ENCODE peak calls at places on chromosomes 13 and 19, in five cellular contexts. H is CD4-positive, CD25-positive, alpha-beta regulatory T cell; C is stomach; J is small intestine; Z is HepG2. W is an unnamed sample. For H3K4me1, the result is how much of the 10 kb centered on the place peaks cover.

GRCh38 chr13:44474122-44474910 is 100.7 kb downstream of the SERP2 start:
- DNase-seq in H (no peak), C (no peak), J (no peak), Z (peak), W (no peak)

GRCh38 chr19:57651654-57651996 is 17.1 kb upstream of the ZSCAN4 start:
- DNase-seq in H (no peak), C (no peak), J (no peak), Z (no peak), W (no peak)

GRCh38 chr19:51320258-51320657 is 8.8 kb downstream of the IGLON5 start:
- DNase-seq in H (no peak), C (no peak), J (no peak), Z (no peak), W (no peak)

GRCh38 chr19:49343127-49343526 is 7.9 kb downstream of the CD37 start:
- DNase-seq in H (no peak), C (no peak), J (no peak), Z (no peak), W (no peak)

GRCh38 chr19:48487944-48488343 is 18.8 kb downstream of the CYTH2 start:
- DNase-seq in H (no peak), C (peak), J (peak), Z (peak), W (peak)

GRCh38 chr13:107644136-107644535 is 571.2 kb downstream of the LIG4 start:
- DNase-seq in H (no peak), C (no peak), J (no peak), Z (no peak), W (no peak)

GRCh38 chr13:37944476-37945442 is 75.2 kb upstream of the TRPC4 start:
- DNase-seq in H (no peak), C (no peak), J (no peak), Z (no peak), W (no peak)

GRCh38 chr19:56097306-56097705 is 23.8 kb downstream of the ZNF787 start:
- DNase-seq in H (no peak), C (no peak), J (no peak), Z (no peak), W (no peak)

GRCh38 chr13:81197483-81197882 is 856.6 kb upstream of the SPRY2 start:
- DNase-seq in H (no peak), C (no peak), J (no peak), Z (no peak), W (no peak)

GRCh38 chr13:112260108-112261055 is 115.8 kb upstream of the SPACA7 start:
- DNase-seq in H (no peak), C (no peak), J (no peak), Z (no peak), W (no peak)

GRCh38 chr19:18292810-18293641 is 11.6 kb upstream of the JUND start:
- DNase-seq in H (peak), C (peak), J (peak), Z (peak), W (no peak)

GRCh38 chr19:4594199-4594598 is 34.7 kb upstream of the SEMA6B start:
- DNase-seq in H (no peak), C (no peak), J (no peak), Z (no peak), W (no peak)

GRCh38 chr13:23473236-23473635 is 39.7 kb upstream of the SACS start:
- DNase-seq in H (no peak), C (no peak), J (no peak), Z (no peak), W (no peak)

GRCh38 chr19:18326772-18327171 is 3.9 kb upstream of the LSM4 start:
- DNase-seq in H (no peak), C (no peak), J (no peak), Z (no peak), W (no peak)

GRCh38 chr13:30421093-30422055 is 919 bp upstream of the UBE2L5 start:
- DNase-seq in H (peak), C (peak), J (peak), Z (no peak), W (peak)

GRCh38 chr19:14375055-14375581 is 6.1 kb upstream of the ADGRE5 start:
- DNase-seq in H (peak), C (peak), J (peak), Z (no peak), W (no peak)

GRCh38 chr19:33299061-33299665 is 3.2 kb downstream of the CEBPA start:
- DNase-seq in H (no peak), C (no peak), J (no peak), Z (no peak), W (no peak)

GRCh38 chr13:31807090-31807541 is 67.8 kb downstream of the RXFP2 start:
- DNase-seq in H (peak), C (no peak), J (no peak), Z (no peak), W (no peak)

GRCh38 chr19:29741776-29742175 is 26.7 kb upstream of the C19orf12 start:
- DNase-seq in H (no peak), C (no peak), J (no peak), Z (no peak), W (no peak)

GRCh38 chr13:102317593-102317992 is 84.3 kb downstream of the FGF14 start:
- DNase-seq in H (no peak), C (peak), J (no peak), Z (no peak), W (no peak)

GRCh38 chr19:2478324-2478755 is 2.4 kb downstream of the GADD45B start:
- DNase-seq in H (peak), C (peak), J (peak), Z (no peak), W (no peak)

GRCh38 chr13:30689752-30690151 is 45.6 kb upstream of the ALOX5AP start:
- DNase-seq in H (no peak), C (no peak), J (no peak), Z (no peak), W (no peak)

GRCh38 chr19:55053735-55054134 is 9.2 kb downstream of the RDH13 start:
- DNase-seq in H (no peak), C (no peak), J (no peak), Z (no peak), W (no peak)

GRCh38 chr13:106274551-106275208 is 260.8 kb downstream of the EFNB2 start:
- DNase-seq in H (no peak), C (no peak), J (no peak), Z (no peak), W (peak)

GRCh38 chr13:91491980-91492379 is 93.6 kb downstream of the GPC5 start:
- DNase-seq in H (no peak), C (no peak), J (no peak), Z (no peak), W (no peak)

GRCh38 chr19:15128162-15128770 is 21.1 kb downstream of the SYDE1 start:
- DNase-seq in H (no peak), C (no peak), J (no peak), Z (no peak), W (no peak)

GRCh38 chr13:100565291-100565690 is 23.3 kb downstream of the GGACT start:
- DNase-seq in H (no peak), C (no peak), J (no peak), Z (peak), W (no peak)
- H3K4me1 ChIP-seq in H (under half), C (under half), J (under half), Z (half or more), W (under half)

DNA sequence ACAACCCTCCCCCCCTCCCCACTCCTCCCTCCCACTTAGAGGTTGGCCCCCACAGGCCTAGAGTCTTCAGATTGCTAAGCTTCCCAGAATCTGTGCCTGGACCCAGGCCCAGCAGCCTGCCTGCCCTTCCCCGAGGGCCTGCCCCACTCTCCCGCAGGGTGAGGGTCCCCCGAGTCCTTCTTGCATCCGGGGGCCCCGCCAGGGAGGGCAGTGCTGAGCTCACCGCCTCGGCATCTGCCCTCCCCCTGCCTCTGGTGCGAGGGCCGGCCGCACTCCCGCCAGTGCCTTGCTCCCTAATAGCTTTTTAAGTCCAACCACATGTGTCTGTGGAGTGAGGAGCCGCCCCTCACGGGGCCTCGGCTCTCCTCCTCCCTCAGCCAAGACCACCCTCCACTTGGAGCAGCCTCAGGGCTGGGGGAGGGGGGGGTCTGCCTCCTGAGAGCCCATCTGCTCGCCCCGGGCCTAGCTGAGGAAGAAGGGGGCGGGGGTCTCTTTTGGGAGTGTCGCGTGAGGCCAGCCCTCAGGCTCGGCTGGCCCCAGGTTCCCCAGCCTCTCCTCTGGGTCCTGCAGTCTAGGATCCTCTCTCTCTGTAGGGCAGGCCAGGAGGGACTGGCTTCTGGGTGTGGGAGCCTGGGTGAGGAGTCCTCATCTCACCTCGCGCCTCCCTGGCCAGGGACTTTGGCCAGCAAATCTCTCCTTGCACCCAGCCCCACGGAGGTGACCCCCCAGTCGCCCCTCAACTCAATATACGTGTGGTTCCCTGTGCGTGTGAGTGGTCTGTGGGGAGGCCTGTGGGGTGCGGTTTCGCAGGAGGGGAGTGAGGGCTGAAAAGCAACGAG is 47.2 kb downstream of the LYL1 start:
- DNase-seq in H (no peak), C (peak), J (no peak), Z (no peak), W (no peak)
- H3K4me1 ChIP-seq in H (under half), C (half or more), J (under half), Z (half or more), W (under half)

GRCh38 chr19:45515807-45516401 is 8.6 kb downstream of the VASP start:
- DNase-seq in H (no peak), C (no peak), J (peak), Z (no peak), W (no peak)

GRCh38 chr19:45515081-45515624 is 7.9 kb downstream of the VASP start:
- DNase-seq in H (peak), C (no peak), J (peak), Z (peak), W (no peak)

GRCh38 chr19:45514376-45515051 is 7.2 kb downstream of the VASP start:
- DNase-seq in H (no peak), C (peak), J (peak), Z (peak), W (no peak)

GRCh38 chr19:45511074-45511473 is 3.8 kb downstream of the VASP start:
- DNase-seq in H (no peak), C (no peak), J (no peak), Z (no peak), W (no peak)

DNA sequence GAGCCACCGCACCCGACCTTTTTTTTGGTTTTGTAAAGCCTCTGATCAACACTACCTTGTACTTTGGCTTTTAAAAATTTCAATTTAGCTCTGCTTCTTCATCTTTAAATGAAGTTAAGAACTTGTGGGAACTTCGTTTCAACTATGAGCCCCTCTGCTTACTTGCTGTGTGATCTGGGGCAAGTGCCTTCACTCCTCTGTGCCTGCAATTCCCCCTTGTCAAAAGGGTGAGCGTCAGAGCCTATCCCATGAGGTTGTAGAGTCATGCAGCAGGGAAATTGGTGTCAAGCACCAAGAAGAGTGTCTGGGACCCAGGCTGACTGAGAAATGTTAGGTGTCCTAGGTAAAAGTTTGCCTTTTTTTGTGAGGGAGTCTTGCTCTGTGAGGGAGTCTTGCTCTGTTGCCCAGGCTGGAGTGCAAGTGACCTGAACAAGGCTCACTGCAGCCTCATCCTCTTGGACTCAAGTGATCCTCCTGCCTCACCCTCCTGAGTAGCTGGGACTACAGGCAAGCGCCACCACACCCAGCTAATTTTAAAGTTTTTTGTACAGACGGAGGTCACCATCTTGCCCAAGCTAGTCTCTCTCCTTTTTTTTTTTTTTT is 5.7 kb downstream of the VASP start:
- DNase-seq in H (no peak), C (no peak), J (no peak), Z (no peak), W (no peak)
- H3K4me1 ChIP-seq in H (half or more), C (half or more), J (under half), Z (half or more), W (under half)

GRCh38 chr19:11375143-11375948 is 880 bp downstream of the SWSAP1 start:
- DNase-seq in H (peak), C (peak), J (peak), Z (peak), W (no peak)

GRCh38 chr19:11377237-11377636 is 2.8 kb downstream of the SWSAP1 start:
- DNase-seq in H (peak), C (no peak), J (peak), Z (no peak), W (peak)

GRCh38 chr19:11373885-11374448 is 499 bp upstream of the SWSAP1 start:
- DNase-seq in H (no peak), C (no peak), J (no peak), Z (no peak), W (no peak)

GRCh38 chr19:11373166-11373884 is 1.1 kb upstream of the SWSAP1 start:
- DNase-seq in H (no peak), C (peak), J (peak), Z (no peak), W (peak)

DNA sequence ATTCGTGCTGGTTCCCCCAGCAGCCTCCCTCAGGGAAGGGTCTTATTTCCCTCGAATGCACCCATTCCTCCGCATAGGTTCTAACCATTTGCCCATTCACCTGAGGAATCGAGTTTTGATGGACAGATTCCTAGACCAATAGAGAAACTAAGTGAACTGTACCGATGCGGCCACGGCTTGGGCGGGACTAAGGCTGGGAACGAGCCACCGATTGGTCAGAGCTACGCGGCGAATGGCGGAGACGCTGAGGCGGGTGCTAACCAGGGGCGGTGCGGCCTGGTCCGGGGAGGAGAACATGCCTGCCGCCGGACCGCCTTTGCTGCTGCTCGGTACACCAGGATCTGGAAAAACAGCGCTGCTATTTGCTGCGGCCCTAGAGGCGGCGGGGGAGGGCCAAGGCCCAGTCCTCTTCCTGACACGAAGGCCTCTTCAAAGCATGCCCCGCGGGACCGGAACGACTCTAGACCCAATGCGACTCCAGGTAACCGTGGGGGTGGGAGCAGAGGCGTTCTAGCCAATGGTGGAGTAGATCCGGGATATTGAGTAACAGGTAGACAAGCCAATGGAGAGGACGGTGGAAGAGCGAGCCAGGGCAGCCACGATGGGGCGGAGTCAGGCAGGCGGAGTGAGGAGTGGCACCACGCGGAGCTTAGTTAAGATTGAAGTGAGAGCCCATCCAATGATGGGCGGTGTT is at the start of gene SWSAP1:
- DNase-seq in H (peak), C (peak), J (peak), Z (peak), W (peak)
- H3K4me1 ChIP-seq in H (under half), C (under half), J (under half), Z (under half), W (under half)